ENCODE peak calls at places on chromosomes 6 and 20, in eight cellular contexts. F is activated T-cell treated with anti-CD3 and anti-CD28 coated beads, Interleukin-2, amount 50 U/mL, for 72 hours; C is HTR-8/SVneo; I is NCI-H345; M is right cardiac atrium; U is activated T-helper 1 cell treated with anti-CD3 and anti-CD28 coated beads, Interleukin-12 subunit alpha, Interleukin-12 subunit beta, Interleukin-2, Interleukin-4 antibody, amounts not matched to agents 30 ng/mL and 10 ng/mL and 1 ng/mL, durations not matched to agents 14 hours and 24 hours and 36 hours; B is RCC 7860; K is NCI-H446. E is an unnamed sample.

GRCh38 chr6:53635322-53635721 is 30.2 kb downstream of the KLHL31 start:
- DNase-seq in F (no peak), C (no peak), I (no peak), M (no peak), U (no peak), B (no peak), K (no peak), E (no peak)

GRCh38 chr20:3796477-3797225 is 541 bp downstream of the CDC25B start:
- DNase-seq in F (no peak), C (no peak), I (no peak), M (peak), U (no peak), B (no peak), K (no peak), E (peak)

GRCh38 chr6:104632565-104632964 is 227.2 kb downstream of the HACE1 start:
- DNase-seq in F (no peak), C (no peak), I (no peak), M (no peak), U (no peak), B (no peak), K (no peak), E (no peak)

GRCh38 chr6:119308048-119308570 is 41.5 kb downstream of the MAN1A1 start:
- DNase-seq in F (no peak), C (peak), I (no peak), M (no peak), U (no peak), B (peak), K (no peak), E (no peak)

GRCh38 chr6:3356056-3356823 is 97.5 kb downstream of the PSMG4 start:
- DNase-seq in F (peak), C (peak), I (peak), M (peak), U (peak), B (no peak), K (no peak), E (no peak)

GRCh38 chr20:37096415-37097039 is 730 bp upstream of the RBL1 start:
- DNase-seq in F (no peak), C (no peak), I (no peak), M (no peak), U (no peak), B (no peak), K (no peak), E (no peak)

GRCh38 chr20:9609892-9610502 is 95.6 kb downstream of the LAMP5 start:
- DNase-seq in F (peak), C (peak), I (peak), M (peak), U (no peak), B (peak), K (peak), E (no peak)

GRCh38 chr20:33301192-33301930 is 18.3 kb downstream of the BPIFB1 start:
- DNase-seq in F (no peak), C (no peak), I (no peak), M (no peak), U (no peak), B (no peak), K (no peak), E (no peak)

GRCh38 chr6:14224359-14225103 is 107.0 kb downstream of the CD83 start:
- DNase-seq in F (no peak), C (no peak), I (no peak), M (no peak), U (no peak), B (no peak), K (no peak), E (no peak)

GRCh38 chr6:137494281-137494966 is at the start of gene OLIG3:
- DNase-seq in F (peak), C (no peak), I (no peak), M (no peak), U (no peak), B (no peak), K (no peak), E (no peak)

GRCh38 chr6:104788400-104788799 is 71.3 kb downstream of the HACE1 start:
- DNase-seq in F (no peak), C (no peak), I (no peak), M (no peak), U (no peak), B (no peak), K (no peak), E (no peak)

GRCh38 chr6:101393291-101394251 is at the start of gene GRIK2:
- DNase-seq in F (peak), C (peak), I (peak), M (peak), U (no peak), B (no peak), K (no peak), E (peak)

GRCh38 chr6:28944412-28945006 is 20.7 kb upstream of the TRIM27 start:
- DNase-seq in F (peak), C (no peak), I (peak), M (no peak), U (peak), B (peak), K (peak), E (no peak)

GRCh38 chr20:46139908-46140482 is 21.9 kb downstream of the CD40 start:
- DNase-seq in F (no peak), C (no peak), I (peak), M (no peak), U (no peak), B (no peak), K (no peak), E (no peak)

GRCh38 chr6:41441598-41442205 is 104.5 kb upstream of the FOXP4 start:
- DNase-seq in F (no peak), C (no peak), I (no peak), M (no peak), U (no peak), B (no peak), K (no peak), E (no peak)

GRCh38 chr20:51739722-51740249 is 28.4 kb downstream of the ATP9A start:
- DNase-seq in F (no peak), C (no peak), I (no peak), M (no peak), U (no peak), B (no peak), K (no peak), E (no peak)

GRCh38 chr6:129331450-129332138 is 378.4 kb downstream of the ARHGAP18 start:
- DNase-seq in F (no peak), C (no peak), I (no peak), M (no peak), U (no peak), B (no peak), K (no peak), E (no peak)

GRCh38 chr6:69961251-69961650 is 94.9 kb downstream of the COL19A1 start:
- DNase-seq in F (no peak), C (no peak), I (no peak), M (no peak), U (no peak), B (no peak), K (no peak), E (no peak)

GRCh38 chr20:53660078-53660909 is 66.7 kb upstream of the ZNF217 start:
- DNase-seq in F (peak), C (no peak), I (no peak), M (peak), U (no peak), B (no peak), K (no peak), E (no peak)

GRCh38 chr20:56417402-56417801 is 5.3 kb downstream of the CASS4 start:
- DNase-seq in F (no peak), C (no peak), I (no peak), M (no peak), U (no peak), B (no peak), K (no peak), E (no peak)

GRCh38 chr20:33236351-33236750 is 555 bp downstream of the BPIFA1 start:
- DNase-seq in F (no peak), C (no peak), I (no peak), M (no peak), U (no peak), B (no peak), K (no peak), E (no peak)

GRCh38 chr20:64176548-64177419 is 12.5 kb downstream of the MYT1 start:
- DNase-seq in F (no peak), C (no peak), I (no peak), M (no peak), U (no peak), B (no peak), K (no peak), E (no peak)

GRCh38 chr20:63499333-63499969 is 568 bp upstream of the EEF1A2 start:
- DNase-seq in F (no peak), C (no peak), I (no peak), M (peak), U (no peak), B (no peak), K (no peak), E (peak)